ENCODE peak calls at places on chromosomes 1 and 21, in eight cellular contexts. One of them, this sample, is unnamed.

GRCh38 chr1:156119503-156120209 is 5.1 kb downstream of the LMNA start:
- DNase-seq in suprapubic skin: no peak
- DNase-seq in HCT116: no peak
- DNase-seq in stomach: no peak
- DNase-seq in GM12878: no peak
- DNase-seq in breast epithelium: no peak
- DNase-seq in transverse colon: peak; percentile 69
- DNase-seq in sigmoid colon: peak; percentile 86
- DNase-seq in this sample: no peak

GRCh38 chr1:90509225-90510048 is 207.7 kb downstream of the BARHL2 start:
- DNase-seq in suprapubic skin: no peak
- DNase-seq in HCT116: no peak
- DNase-seq in stomach: no peak
- DNase-seq in GM12878: peak; percentile 34
- DNase-seq in breast epithelium: no peak
- DNase-seq in transverse colon: no peak
- DNase-seq in sigmoid colon: no peak
- DNase-seq in this sample: no peak

GRCh38 chr21:37368536-37369279 is 2.1 kb downstream of the DYRK1A start:
- DNase-seq in suprapubic skin: no peak
- DNase-seq in HCT116: no peak
- DNase-seq in stomach: no peak
- DNase-seq in GM12878: no peak
- DNase-seq in breast epithelium: no peak
- DNase-seq in transverse colon: no peak
- DNase-seq in sigmoid colon: no peak
- DNase-seq in this sample: no peak

GRCh38 chr1:108502624-108503023 is 52.5 kb downstream of the NBPF6 start:
- DNase-seq in suprapubic skin: no peak
- DNase-seq in HCT116: no peak
- DNase-seq in stomach: no peak
- DNase-seq in GM12878: no peak
- DNase-seq in breast epithelium: no peak
- DNase-seq in transverse colon: no peak
- DNase-seq in sigmoid colon: no peak
- DNase-seq in this sample: no peak

GRCh38 chr1:151309851-151310323 is 17.3 kb downstream of the PI4KB start:
- DNase-seq in suprapubic skin: no peak
- DNase-seq in HCT116: no peak
- DNase-seq in stomach: no peak
- DNase-seq in GM12878: no peak
- DNase-seq in breast epithelium: no peak
- DNase-seq in transverse colon: no peak
- DNase-seq in sigmoid colon: peak; percentile 75
- DNase-seq in this sample: peak; percentile 32

GRCh38 chr1:182588460-182589396 is at the start of gene RNASEL:
- DNase-seq in suprapubic skin: peak; percentile 85
- DNase-seq in HCT116: peak; percentile 35
- DNase-seq in stomach: peak; percentile 84
- DNase-seq in GM12878: no peak
- DNase-seq in breast epithelium: peak; percentile 78
- DNase-seq in transverse colon: peak; percentile 86
- DNase-seq in sigmoid colon: peak; percentile 90
- DNase-seq in this sample: no peak

GRCh38 chr1:65148548-65149390 is 766 bp downstream of the AK4 start:
- DNase-seq in suprapubic skin: peak; percentile 76
- DNase-seq in HCT116: no peak
- DNase-seq in stomach: no peak
- DNase-seq in GM12878: peak; percentile 45
- DNase-seq in breast epithelium: peak; percentile 44
- DNase-seq in transverse colon: peak; percentile 46
- DNase-seq in sigmoid colon: peak; percentile 85
- DNase-seq in this sample: peak; percentile 23

GRCh38 chr21:37793660-37794059 is 122.6 kb downstream of the KCNJ6 start:
- DNase-seq in suprapubic skin: no peak
- DNase-seq in HCT116: no peak
- DNase-seq in stomach: no peak
- DNase-seq in GM12878: no peak
- DNase-seq in breast epithelium: no peak
- DNase-seq in transverse colon: no peak
- DNase-seq in sigmoid colon: no peak
- DNase-seq in this sample: no peak

DNA sequence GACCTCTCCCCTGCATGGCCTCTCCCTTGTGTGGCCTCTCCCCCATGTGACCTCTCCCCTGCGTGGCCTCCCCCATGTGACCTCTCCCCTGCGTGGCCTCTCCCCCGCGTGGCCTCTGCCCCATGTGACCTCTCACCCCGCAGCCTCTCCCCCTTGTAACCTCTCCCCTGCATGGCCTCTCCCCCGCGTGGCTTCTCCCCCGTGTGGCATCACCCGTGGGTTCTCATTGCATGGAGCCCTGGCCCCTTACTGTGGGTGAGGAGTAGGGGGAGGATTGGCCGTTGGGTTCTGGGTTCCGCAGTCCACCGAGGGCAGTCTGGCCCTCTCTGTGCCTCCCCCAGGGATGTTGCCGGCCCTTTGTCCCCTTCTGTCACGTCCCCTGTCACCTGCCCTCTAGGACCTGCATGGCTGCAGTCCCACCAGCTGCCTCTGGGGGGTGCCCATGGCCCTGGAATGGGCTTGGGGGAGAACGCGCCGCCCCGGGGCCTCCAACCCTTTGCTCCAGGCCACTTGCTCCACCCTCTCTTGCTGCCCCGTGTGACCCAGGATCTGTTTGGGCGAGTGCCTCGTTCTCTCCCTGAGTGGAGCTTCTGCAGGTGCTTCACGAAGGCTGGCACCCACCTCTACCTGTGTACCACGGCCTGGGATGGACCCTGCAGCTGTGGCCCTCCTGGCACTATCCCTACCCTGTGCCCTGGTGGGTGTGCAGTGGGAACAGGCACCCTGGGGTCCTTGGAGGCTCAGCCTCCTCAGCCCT is 21.3 kb downstream of the RRP1 start:
- DNase-seq in suprapubic skin: peak; percentile 91
- DNase-seq in HCT116: peak; percentile 36
- DNase-seq in stomach: peak; percentile 94
- DNase-seq in GM12878: peak; percentile 51
- DNase-seq in breast epithelium: peak; percentile 60
- DNase-seq in transverse colon: peak; percentile 93
- DNase-seq in sigmoid colon: peak; percentile 86
- DNase-seq in this sample: peak; percentile 96
- TF ChIP-seq POLR2A in suprapubic skin: no peak
- TF ChIP-seq POLR2A in HCT116: no peak
- TF ChIP-seq POLR2A in stomach: no peak
- TF ChIP-seq POLR2A in GM12878: no peak
- TF ChIP-seq POLR2A in breast epithelium: no peak
- TF ChIP-seq POLR2A in transverse colon: no peak
- TF ChIP-seq POLR2A in sigmoid colon: no peak
- TF ChIP-seq POLR2A in this sample: no peak

DNA sequence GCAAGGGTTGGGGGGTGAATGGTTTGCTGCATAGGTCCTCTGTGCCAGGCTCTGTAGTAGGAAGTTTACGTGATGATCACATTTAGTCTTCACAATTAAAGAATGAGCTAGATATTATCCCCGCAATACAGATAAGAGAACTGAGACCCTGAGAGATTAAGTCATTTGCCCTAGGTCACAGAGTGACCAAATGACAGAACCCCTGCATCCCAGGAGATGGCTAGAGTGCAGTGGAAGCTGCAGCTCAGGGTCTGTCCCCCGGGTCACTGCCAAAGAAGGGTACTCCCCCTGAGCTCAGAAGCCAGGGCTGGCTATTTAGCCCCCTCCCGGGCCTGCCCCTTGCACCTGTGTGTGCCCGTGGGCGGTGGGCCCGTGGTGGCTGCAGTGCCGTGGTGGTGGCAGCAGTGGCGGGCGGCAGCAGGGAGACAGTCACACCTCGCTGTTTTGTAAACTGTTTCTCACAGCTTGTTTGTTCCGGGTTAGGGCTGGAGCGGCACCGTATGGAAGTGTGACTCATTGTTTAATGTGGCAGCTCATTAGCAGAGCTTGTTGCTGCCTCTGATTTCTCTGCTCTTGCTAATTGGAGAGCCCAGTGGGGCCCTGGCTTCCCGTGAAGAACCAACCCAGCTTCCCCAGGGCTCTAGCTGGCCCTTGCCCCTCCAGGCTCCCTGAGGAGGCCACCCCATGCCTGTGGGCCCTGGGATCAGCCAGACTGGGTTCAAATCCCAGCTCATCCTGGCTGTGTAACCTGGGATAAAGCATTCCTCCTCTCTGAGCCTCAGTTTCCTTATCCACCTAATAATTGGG is 19.3 kb upstream of the FOXO6 start:
- DNase-seq in suprapubic skin: peak; percentile 51
- DNase-seq in HCT116: no peak
- DNase-seq in stomach: peak; percentile 67
- DNase-seq in GM12878: no peak
- DNase-seq in breast epithelium: no peak
- DNase-seq in transverse colon: peak; percentile 56
- DNase-seq in sigmoid colon: no peak
- DNase-seq in this sample: peak; percentile 62
- H3K27ac ChIP-seq in suprapubic skin: peak overlapping the region; percentile 51
- H3K27ac ChIP-seq in HCT116: peak overlapping the region; percentile 38
- H3K27ac ChIP-seq in stomach: peak overlapping the region; percentile 60
- H3K27ac ChIP-seq in GM12878: no peak overlapping the region
- H3K27ac ChIP-seq in breast epithelium: peak overlapping the region; percentile 10
- H3K27ac ChIP-seq in transverse colon: no peak overlapping the region
- H3K27ac ChIP-seq in sigmoid colon: no peak overlapping the region
- H3K27ac ChIP-seq in this sample: no peak overlapping the region

GRCh38 chr1:24946861-24947658 is 17.0 kb upstream of the RUNX3 start:
- DNase-seq in suprapubic skin: no peak
- DNase-seq in HCT116: no peak
- DNase-seq in stomach: no peak
- DNase-seq in GM12878: peak; percentile 70
- DNase-seq in breast epithelium: no peak
- DNase-seq in transverse colon: no peak
- DNase-seq in sigmoid colon: no peak
- DNase-seq in this sample: peak; percentile 27

GRCh38 chr1:24948072-24948827 is 18.2 kb upstream of the RUNX3 start:
- DNase-seq in suprapubic skin: no peak
- DNase-seq in HCT116: no peak
- DNase-seq in stomach: no peak
- DNase-seq in GM12878: no peak
- DNase-seq in breast epithelium: no peak
- DNase-seq in transverse colon: no peak
- DNase-seq in sigmoid colon: no peak
- DNase-seq in this sample: no peak

GRCh38 chr1:24951337-24951736 is 21.3 kb upstream of the RUNX3 start:
- DNase-seq in suprapubic skin: no peak
- DNase-seq in HCT116: no peak
- DNase-seq in stomach: no peak
- DNase-seq in GM12878: no peak
- DNase-seq in breast epithelium: no peak
- DNase-seq in transverse colon: no peak
- DNase-seq in sigmoid colon: no peak
- DNase-seq in this sample: no peak

GRCh38 chr1:24951810-24952412 is 21.8 kb upstream of the RUNX3 start:
- DNase-seq in suprapubic skin: no peak
- DNase-seq in HCT116: no peak
- DNase-seq in stomach: no peak
- DNase-seq in GM12878: no peak
- DNase-seq in breast epithelium: no peak
- DNase-seq in transverse colon: no peak
- DNase-seq in sigmoid colon: no peak
- DNase-seq in this sample: no peak

DNA sequence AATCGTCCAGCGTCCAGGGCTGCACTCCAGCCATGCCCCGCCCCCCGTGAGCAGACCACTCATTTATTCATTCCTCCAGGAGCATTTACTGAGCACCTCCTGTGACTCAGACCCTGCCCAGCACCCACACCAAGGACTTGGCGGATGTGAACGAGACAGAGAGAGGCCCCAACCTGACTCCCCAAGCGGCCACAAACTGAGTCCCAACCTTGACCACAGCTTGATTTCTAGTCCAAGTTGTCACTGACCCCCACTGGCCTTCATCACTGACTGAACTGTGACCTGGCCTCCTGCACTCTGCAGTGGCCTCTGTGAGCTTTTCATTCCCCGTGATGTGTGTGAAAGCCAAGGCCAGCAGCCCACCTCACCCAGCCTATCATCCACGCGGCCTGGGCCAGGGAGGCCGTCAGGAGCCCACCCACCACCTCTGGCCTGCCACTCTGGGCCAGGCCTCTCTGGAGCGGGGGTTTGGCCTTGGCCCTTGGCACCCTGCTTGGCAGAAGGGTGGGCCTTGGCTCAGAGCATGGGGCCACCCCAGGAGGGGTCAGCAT is 19.3 kb upstream of the RUNX3 start:
- DNase-seq in suprapubic skin: no peak
- DNase-seq in HCT116: no peak
- DNase-seq in stomach: no peak
- DNase-seq in GM12878: no peak
- DNase-seq in breast epithelium: no peak
- DNase-seq in transverse colon: no peak
- DNase-seq in sigmoid colon: no peak
- DNase-seq in this sample: no peak
- TF ChIP-seq POLR2AphosphoS5 in suprapubic skin: no peak
- TF ChIP-seq POLR2AphosphoS5 in HCT116: no peak
- TF ChIP-seq POLR2AphosphoS5 in stomach: no peak
- TF ChIP-seq POLR2AphosphoS5 in GM12878: peak; percentile 71
- TF ChIP-seq POLR2AphosphoS5 in breast epithelium: no peak
- TF ChIP-seq POLR2AphosphoS5 in transverse colon: no peak
- TF ChIP-seq POLR2AphosphoS5 in sigmoid colon: no peak
- TF ChIP-seq POLR2AphosphoS5 in this sample: no peak

GRCh38 chr1:100284591-100284990 is 18.6 kb downstream of the RTCA start:
- DNase-seq in suprapubic skin: no peak
- DNase-seq in HCT116: no peak
- DNase-seq in stomach: no peak
- DNase-seq in GM12878: no peak
- DNase-seq in breast epithelium: no peak
- DNase-seq in transverse colon: no peak
- DNase-seq in sigmoid colon: no peak
- DNase-seq in this sample: no peak

GRCh38 chr1:100277866-100278265 is 11.8 kb downstream of the RTCA start:
- DNase-seq in suprapubic skin: no peak
- DNase-seq in HCT116: no peak
- DNase-seq in stomach: no peak
- DNase-seq in GM12878: no peak
- DNase-seq in breast epithelium: no peak
- DNase-seq in transverse colon: no peak
- DNase-seq in sigmoid colon: no peak
- DNase-seq in this sample: no peak

GRCh38 chr1:100279358-100279923 is 13.4 kb downstream of the RTCA start:
- DNase-seq in suprapubic skin: no peak
- DNase-seq in HCT116: no peak
- DNase-seq in stomach: no peak
- DNase-seq in GM12878: no peak
- DNase-seq in breast epithelium: no peak
- DNase-seq in transverse colon: no peak
- DNase-seq in sigmoid colon: no peak
- DNase-seq in this sample: no peak

DNA sequence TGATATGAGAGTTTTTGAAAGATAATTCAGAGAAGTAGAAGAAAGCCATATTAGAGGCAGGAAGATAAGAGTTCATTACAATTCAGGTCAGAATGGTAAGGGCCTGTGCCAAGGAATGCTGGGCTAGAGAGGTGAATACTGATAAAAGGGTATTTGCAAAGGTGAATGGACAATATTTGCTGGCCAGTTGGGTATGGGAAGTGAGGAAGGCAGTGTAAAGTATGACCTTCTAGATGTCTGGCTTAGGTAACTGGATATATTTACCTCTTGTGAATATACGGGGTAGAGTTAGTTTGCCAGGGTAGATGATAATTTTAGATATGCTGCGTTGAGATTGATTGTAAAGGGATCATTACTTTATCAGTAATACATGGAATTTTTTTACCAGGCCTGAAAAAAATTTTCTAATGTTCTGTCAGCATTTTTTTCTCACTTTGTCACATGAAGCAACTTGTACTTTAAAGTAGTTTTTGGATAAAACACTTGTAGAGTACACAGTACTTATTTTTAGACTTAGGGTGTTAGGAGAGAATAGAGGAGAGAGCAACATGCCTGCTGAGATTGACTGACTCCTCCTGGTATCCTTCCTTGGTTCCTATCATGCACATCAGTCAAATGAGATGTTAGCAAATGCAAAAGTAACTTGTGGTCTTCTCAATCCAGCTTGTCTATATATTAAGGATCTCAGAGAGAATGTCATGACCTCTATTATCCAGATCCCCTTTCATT is 14.1 kb downstream of the RTCA start:
- DNase-seq in suprapubic skin: no peak
- DNase-seq in HCT116: no peak
- DNase-seq in stomach: peak; percentile 43
- DNase-seq in GM12878: no peak
- DNase-seq in breast epithelium: no peak
- DNase-seq in transverse colon: no peak
- DNase-seq in sigmoid colon: no peak
- DNase-seq in this sample: no peak
- TF ChIP-seq POLR2A in suprapubic skin: no peak
- TF ChIP-seq POLR2A in HCT116: no peak
- TF ChIP-seq POLR2A in stomach: no peak
- TF ChIP-seq POLR2A in GM12878: no peak
- TF ChIP-seq POLR2A in breast epithelium: no peak
- TF ChIP-seq POLR2A in transverse colon: no peak
- TF ChIP-seq POLR2A in sigmoid colon: no peak
- TF ChIP-seq POLR2A in this sample: no peak

This sample was measured in upper lobe of left lung.